ENCODE peak calls at places on chromosomes 13 and 19, in five cellular contexts. M, D, I, K and Z are unnamed samples.

GRCh38 chr19:41356984-41357739 is 3.4 kb upstream of the TGFB1 start:
- DNase-seq in M (no peak), D (no peak), I (no peak), K (no peak), Z (no peak)

GRCh38 chr13:79571147-79571546 is 90.2 kb downstream of the NDFIP2 start:
- DNase-seq in M (no peak), D (no peak), I (no peak), K (no peak), Z (no peak)

GRCh38 chr19:55156202-55157063 is 1.1 kb downstream of the TNNI3 start:
- DNase-seq in M (peak; percentile 29), D (peak; percentile 43), I (peak; percentile 78), K (peak; percentile 70), Z (no peak)

GRCh38 chr13:37701972-37702371 is 103.4 kb upstream of the POSTN start:
- DNase-seq in M (peak; percentile 46), D (peak; percentile 96), I (peak; percentile 50), K (no peak), Z (no peak)

GRCh38 chr13:107866666-107867623 is 348.4 kb downstream of the LIG4 start:
- DNase-seq in M (peak; percentile 14), D (peak; percentile 58), I (peak; percentile 46), K (no peak), Z (no peak)

GRCh38 chr19:45331411-45331810 is 8.7 kb upstream of the CKM start:
- DNase-seq in M (no peak), D (no peak), I (no peak), K (no peak), Z (no peak)

GRCh38 chr19:50628551-50628950 is 11.1 kb downstream of the SYT3 start:
- DNase-seq in M (no peak), D (no peak), I (no peak), K (no peak), Z (no peak)

GRCh38 chr19:54905908-54906511 is at the start of gene NCR1:
- DNase-seq in M (no peak), D (no peak), I (no peak), K (no peak), Z (no peak)

GRCh38 chr19:23983406-23983805 is 68.7 kb downstream of the ZNF726 start:
- DNase-seq in M (peak; percentile 55), D (no peak), I (peak; percentile 10), K (no peak), Z (no peak)

GRCh38 chr19:33404916-33405315 is 31.4 kb downstream of the CEBPG start:
- DNase-seq in M (no peak), D (no peak), I (no peak), K (no peak), Z (no peak)

GRCh38 chr19:39502640-39503417 is 4.1 kb downstream of the DLL3 start:
- DNase-seq in M (peak; percentile 53), D (peak; percentile 85), I (no peak), K (peak; percentile 24), Z (no peak)

GRCh38 chr13:109840201-109840892 is 54.0 kb upstream of the IRS2 start:
- DNase-seq in M (peak; percentile 70), D (peak; percentile 57), I (peak; percentile 77), K (no peak), Z (no peak)

GRCh38 chr19:10915511-10916091 is 12.8 kb downstream of the YIPF2 start:
- DNase-seq in M (peak; percentile 75), D (peak; percentile 56), I (peak; percentile 88), K (no peak), Z (no peak)

GRCh38 chr13:107301724-107302374 is 733.9 kb upstream of the ARGLU1 start:
- DNase-seq in M (no peak), D (peak; percentile 44), I (peak; percentile 2), K (no peak), Z (no peak)

GRCh38 chr13:51781246-51782022 is 22.5 kb downstream of the DHRS12 start:
- DNase-seq in M (peak; percentile 31), D (peak; percentile 34), I (peak; percentile 60), K (no peak), Z (no peak)

GRCh38 chr19:45323671-45324081 is 1.0 kb upstream of the CKM start:
- DNase-seq in M (no peak), D (no peak), I (no peak), K (peak; percentile 74), Z (no peak)

GRCh38 chr13:42967660-42968059 is 24.4 kb downstream of the EPSTI1 start:
- DNase-seq in M (no peak), D (no peak), I (peak; percentile 24), K (no peak), Z (no peak)

DNA sequence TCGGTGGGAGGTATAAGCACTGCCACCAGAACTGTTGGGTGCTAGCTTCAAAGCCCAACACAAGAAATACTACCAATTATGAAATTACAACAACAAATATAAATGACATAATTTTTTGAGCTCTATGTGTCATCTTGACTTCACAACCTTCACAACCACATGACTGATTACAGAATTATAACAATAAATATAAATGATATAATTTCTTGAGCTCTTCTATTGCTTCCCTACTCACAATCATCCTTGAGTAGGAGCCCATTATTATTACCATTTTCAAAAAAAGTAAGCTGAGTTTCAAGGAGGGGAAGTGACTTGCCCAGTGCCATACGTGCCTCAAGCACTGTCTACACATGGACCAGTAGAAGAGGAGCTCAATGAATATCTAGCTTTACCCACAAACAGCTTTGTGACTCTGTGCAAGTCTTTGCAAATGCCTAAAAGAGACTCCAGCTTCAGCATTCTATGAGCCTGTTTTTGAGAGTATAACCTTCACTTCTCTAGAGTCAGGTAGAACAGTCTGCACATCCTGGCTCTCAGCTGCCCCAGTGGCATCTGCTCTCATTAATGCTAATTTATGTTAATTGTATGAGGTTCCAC is 22.6 kb downstream of the NCAN start:
- DNase-seq in M (no peak), D (no peak), I (no peak), K (no peak), Z (no peak)
- H3K4me1 ChIP-seq in M (no peaks in the 10 kb centered on the region), D (no peaks in the 10 kb centered on the region), I (no peaks in the 10 kb centered on the region), K (no peaks in the 10 kb centered on the region), Z (no peaks in the 10 kb centered on the region)

GRCh38 chr13:113224486-113224885 is 15.1 kb downstream of the CUL4A start:
- DNase-seq in M (no peak), D (no peak), I (no peak), K (peak; percentile 37), Z (no peak)

GRCh38 chr13:113220141-113220598 is 10.8 kb downstream of the CUL4A start:
- DNase-seq in M (no peak), D (no peak), I (no peak), K (no peak), Z (no peak)

GRCh38 chr13:113220877-113221276 is 11.5 kb downstream of the CUL4A start:
- DNase-seq in M (no peak), D (no peak), I (no peak), K (peak; percentile 53), Z (no peak)

GRCh38 chr13:113216165-113217056 is 7.0 kb downstream of the CUL4A start:
- DNase-seq in M (peak; percentile 72), D (peak; percentile 52), I (peak; percentile 73), K (peak; percentile 51), Z (no peak)

DNA sequence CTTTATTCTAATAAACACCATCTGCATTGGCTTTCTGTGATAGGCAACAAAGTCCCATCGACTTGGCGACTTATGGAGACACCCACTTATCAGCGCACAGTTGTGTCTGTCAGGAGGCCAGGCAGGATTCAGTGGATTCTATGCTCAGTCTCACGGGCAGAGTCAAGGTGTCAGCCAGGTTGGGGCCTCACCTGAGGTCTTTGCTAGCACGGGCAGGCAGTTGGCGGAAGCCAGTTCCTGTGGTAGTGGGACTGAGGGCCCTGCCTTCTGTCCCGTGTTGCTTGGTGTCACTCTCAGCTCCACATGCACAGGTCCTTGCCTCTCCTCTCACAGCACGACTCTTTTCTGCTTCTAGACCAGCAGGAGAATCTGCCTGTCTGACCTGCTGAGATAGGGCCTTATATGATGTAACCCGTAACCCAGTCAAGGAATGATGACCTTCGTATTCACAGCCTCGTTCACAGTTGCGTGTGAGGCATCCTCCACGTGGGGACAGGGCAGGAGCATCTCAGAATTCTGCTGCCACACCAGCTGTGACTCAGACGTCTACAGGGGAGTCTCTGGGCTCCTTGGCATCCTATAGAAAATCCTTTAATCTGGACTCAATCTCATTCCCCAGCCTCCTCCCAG is 10.0 kb downstream of the CUL4A start:
- DNase-seq in M (no peak), D (no peak), I (no peak), K (no peak), Z (no peak)
- H3K27ac ChIP-seq in M (no peak overlapping the region), D (no peak overlapping the region), I (no peak overlapping the region), K (peak overlapping the region; percentile 80), Z (no peak overlapping the region)

GRCh38 chr13:80665792-80666333 is 324.9 kb upstream of the SPRY2 start:
- DNase-seq in M (peak; percentile 1), D (peak; percentile 12), I (no peak), K (no peak), Z (no peak)

GRCh38 chr13:80664930-80665329 is 324.0 kb upstream of the SPRY2 start:
- DNase-seq in M (no peak), D (peak; percentile 68), I (no peak), K (no peak), Z (no peak)

GRCh38 chr13:80666782-80667537 is 326.0 kb upstream of the SPRY2 start:
- DNase-seq in M (no peak), D (peak; percentile 54), I (no peak), K (no peak), Z (no peak)

GRCh38 chr13:80668452-80668851 is 327.5 kb upstream of the SPRY2 start:
- DNase-seq in M (no peak), D (no peak), I (no peak), K (no peak), Z (no peak)

DNA sequence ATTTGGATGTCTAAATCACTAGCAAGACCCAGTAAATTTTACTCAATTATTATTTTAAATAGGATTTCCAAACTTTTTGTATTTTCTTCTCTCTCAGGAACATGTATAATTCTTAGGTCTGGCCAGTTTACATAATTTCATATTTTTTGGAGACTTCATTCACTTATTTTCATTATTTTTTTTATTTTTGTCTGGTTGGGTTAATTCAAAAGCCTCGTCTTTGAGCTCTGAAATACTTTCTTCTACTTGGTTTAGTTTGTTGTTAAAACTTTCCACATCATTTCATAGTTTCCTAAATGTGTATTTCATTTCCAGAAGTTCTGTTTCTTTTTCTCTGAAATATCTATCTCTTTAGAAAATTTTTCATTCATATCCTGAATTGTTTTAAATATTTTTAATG is 322.9 kb upstream of the SPRY2 start:
- DNase-seq in M (no peak), D (no peak), I (no peak), K (no peak), Z (no peak)
- H3K4me1 ChIP-seq in M (no peaks in the 10 kb centered on the region), D (no peaks in the 10 kb centered on the region), I (no peaks in the 10 kb centered on the region), K (no peaks in the 10 kb centered on the region), Z (no peaks in the 10 kb centered on the region)

GRCh38 chr13:76421011-76421410 is 465.2 kb downstream of the KCTD12 start:
- DNase-seq in M (no peak), D (no peak), I (no peak), K (no peak), Z (no peak)

GRCh38 chr13:76425930-76426329 is 460.3 kb downstream of the KCTD12 start:
- DNase-seq in M (no peak), D (peak; percentile 80), I (peak; percentile 11), K (peak; percentile 5), Z (no peak)
- H3K27ac ChIP-seq in M (no peak overlapping the region), D (no peak overlapping the region), I (no peak overlapping the region), K (peak overlapping the region; percentile 32), Z (no peak overlapping the region)

GRCh38 chr19:8640402-8641004 is 10.1 kb downstream of the NFILZ start:
- DNase-seq in M (no peak), D (peak; percentile 65), I (no peak), K (no peak), Z (no peak)
- H3K4me1 ChIP-seq in M (no peaks in the 10 kb centered on the region), D (no peaks in the 10 kb centered on the region), I (peaks cover 8% of the 10 kb centered on the region), K (no peaks in the 10 kb centered on the region), Z (no peaks in the 10 kb centered on the region)